ENCODE peak calls at places on chromosome 16, in nine cellular contexts. H is Peyer's patch, G is ovary, V is A549, Z is spleen, X is uterus, N is stomach, R is prostate gland, P is IMR-90. E is an unnamed sample. For H3K9me3, the result is how much of the 10 kb centered on the place peaks cover.

GRCh38 chr16:19119564-19119963 is 5.8 kb downstream of the ITPRIPL2 start:
- DNase-seq in H (no peak), G (no peak), V (no peak), Z (no peak), X (peak), N (no peak), R (no peak), P (peak), E (no peak)

GRCh38 chr16:66858740-66859396 is 14.7 kb downstream of the CA7 start:
- DNase-seq in H (no peak), G (no peak), V (peak), Z (peak), X (no peak), N (peak), R (no peak), P (peak), E (no peak)

GRCh38 chr16:49562228-49562627 is 188.6 kb downstream of the C16orf78 start:
- DNase-seq in H (no peak), G (no peak), V (no peak), Z (peak), X (no peak), N (no peak), R (no peak), P (no peak), E (no peak)

GRCh38 chr16:50282010-50282538 is 15.7 kb downstream of the ADCY7 start:
- DNase-seq in H (peak), G (no peak), V (no peak), Z (peak), X (no peak), N (peak), R (peak), P (no peak), E (peak)

GRCh38 chr16:70370924-70371323 is 24.2 kb downstream of the DDX19A start:
- DNase-seq in H (no peak), G (no peak), V (no peak), Z (no peak), X (no peak), N (no peak), R (no peak), P (no peak), E (no peak)

GRCh38 chr16:81583893-81584705 is 139.5 kb downstream of the CMIP start:
- DNase-seq in H (no peak), G (no peak), V (peak), Z (no peak), X (no peak), N (peak), R (no peak), P (peak), E (no peak)

GRCh38 chr16:14263011-14263410 is 191.9 kb downstream of the MRTFB start:
- DNase-seq in H (no peak), G (no peak), V (no peak), Z (no peak), X (no peak), N (no peak), R (no peak), P (no peak), E (no peak)

GRCh38 chr16:46982335-46982734 is 8.9 kb upstream of the DNAJA2 start:
- DNase-seq in H (no peak), G (no peak), V (no peak), Z (no peak), X (no peak), N (no peak), R (no peak), P (no peak), E (no peak)

GRCh38 chr16:89764711-89765201 is 43.4 kb downstream of the ZNF276 start:
- DNase-seq in H (peak), G (no peak), V (no peak), Z (peak), X (no peak), N (peak), R (no peak), P (no peak), E (peak)

GRCh38 chr16:87534030-87534653 is 41.3 kb upstream of the ZCCHC14 start:
- DNase-seq in H (no peak), G (no peak), V (no peak), Z (no peak), X (no peak), N (no peak), R (no peak), P (peak), E (no peak)

GRCh38 chr16:28903344-28904042 is 21.5 kb downstream of the RABEP2 start:
- DNase-seq in H (no peak), G (no peak), V (no peak), Z (no peak), X (no peak), N (no peak), R (no peak), P (no peak), E (no peak)

GRCh38 chr16:70691223-70692129 is 5.6 kb upstream of the MTSS2 start:
- DNase-seq in H (peak), G (peak), V (no peak), Z (no peak), X (peak), N (peak), R (no peak), P (peak), E (no peak)

GRCh38 chr16:89602273-89602951 is 11.0 kb upstream of the DPEP1 start:
- DNase-seq in H (peak), G (no peak), V (peak), Z (no peak), X (peak), N (no peak), R (no peak), P (peak), E (peak)

GRCh38 chr16:20897253-20897896 is 2.8 kb downstream of the DCUN1D3 start:
- DNase-seq in H (no peak), G (no peak), V (no peak), Z (no peak), X (no peak), N (no peak), R (no peak), P (peak), E (no peak)

GRCh38 chr16:14356064-14356463 is 274.0 kb downstream of the PARN start:
- DNase-seq in H (no peak), G (no peak), V (no peak), Z (no peak), X (no peak), N (no peak), R (no peak), P (no peak), E (no peak)

GRCh38 chr16:55037051-55037450 is 106.4 kb downstream of the IRX5 start:
- DNase-seq in H (no peak), G (no peak), V (no peak), Z (no peak), X (no peak), N (no peak), R (no peak), P (no peak), E (no peak)

DNA sequence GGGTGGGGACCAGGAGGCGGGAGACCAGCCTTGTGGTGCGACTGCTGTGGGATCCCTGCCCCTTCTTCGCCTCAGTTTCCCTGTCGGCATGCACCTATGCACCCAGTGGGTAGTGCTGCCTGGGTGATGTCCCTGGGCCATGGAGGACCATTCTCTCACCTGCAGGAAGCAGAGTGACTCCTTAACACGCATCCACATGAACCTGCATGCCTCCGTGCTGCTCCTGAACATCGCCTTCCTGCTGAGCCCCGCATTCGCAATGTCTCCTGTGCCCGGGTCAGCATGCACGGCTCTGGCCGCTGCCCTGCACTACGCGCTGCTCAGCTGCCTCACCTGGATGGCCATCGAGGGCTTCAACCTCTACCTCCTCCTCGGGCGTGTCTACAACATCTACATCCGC is 25.2 kb downstream of the ADGRG5 start:
- DNase-seq in H (peak), G (no peak), V (no peak), Z (no peak), X (no peak), N (no peak), R (no peak), P (no peak), E (no peak)
- TF ChIP-seq POLR2A in H (no peak), G (no peak), V (no peak), Z (no peak), X (no peak), N (no peak), R (no peak), P (no peak), E (no peak)

GRCh38 chr16:4813251-4814003 is 11.0 kb upstream of the ROGDI start:
- DNase-seq in H (no peak), G (no peak), V (no peak), Z (no peak), X (no peak), N (no peak), R (no peak), P (no peak), E (no peak)
- H3K9me3 ChIP-seq in H (under half), G (under half), V (under half), Z (under half), X (under half), N (under half), R (under half), P (under half), E (under half)

DNA sequence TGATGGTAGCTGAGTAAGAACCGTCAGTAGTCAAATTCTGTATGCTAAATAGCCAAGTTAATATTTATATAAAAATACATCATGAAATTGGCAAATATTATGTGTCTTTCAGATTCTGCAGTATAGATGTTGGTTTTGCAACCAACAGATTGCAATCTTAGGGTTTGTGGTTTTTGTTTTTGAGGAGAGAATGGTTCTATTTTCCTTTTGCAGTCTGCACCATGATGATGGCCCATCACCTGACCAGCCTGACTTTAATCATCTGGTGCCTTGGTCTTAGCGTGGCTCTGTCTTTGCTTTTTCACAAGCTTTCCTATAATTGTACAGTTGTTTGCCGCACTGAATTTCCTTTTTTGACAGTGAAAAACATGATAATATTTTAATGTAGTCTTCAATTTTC is 50.7 kb downstream of the NUP93 start:
- DNase-seq in H (no peak), G (no peak), V (no peak), Z (no peak), X (no peak), N (no peak), R (no peak), P (no peak), E (no peak)
- TF ChIP-seq POLR2A in H (no peak), G (no peak), V (no peak), Z (no peak), X (no peak), N (no peak), R (no peak), P (no peak), E (no peak)

DNA sequence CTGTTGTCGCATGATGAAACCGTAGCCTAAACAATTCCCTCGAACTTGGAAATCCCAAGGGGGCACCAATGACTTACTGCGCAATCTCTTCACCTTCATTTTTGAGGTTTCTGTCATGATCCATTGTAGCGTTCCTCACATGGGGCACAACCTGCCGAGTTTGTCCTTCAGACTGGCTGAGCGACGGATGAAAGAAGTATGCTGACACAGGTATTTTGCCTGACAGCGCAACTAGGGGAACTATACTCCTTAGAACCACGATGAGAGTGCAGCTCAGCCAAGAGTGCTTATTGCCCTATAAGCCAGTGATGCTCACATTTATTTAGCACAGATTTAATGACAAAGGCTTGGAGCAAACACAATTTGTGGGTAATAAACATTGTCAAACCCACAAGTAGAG is 106.3 kb upstream of the ZNF267 start:
- DNase-seq in H (no peak), G (no peak), V (no peak), Z (no peak), X (no peak), N (no peak), R (no peak), P (no peak), E (no peak)
- H3K9me3 ChIP-seq in H (under half), G (under half), V (half or more), Z (half or more), X (under half), N (half or more), R (under half), P (half or more), E (under half)

DNA sequence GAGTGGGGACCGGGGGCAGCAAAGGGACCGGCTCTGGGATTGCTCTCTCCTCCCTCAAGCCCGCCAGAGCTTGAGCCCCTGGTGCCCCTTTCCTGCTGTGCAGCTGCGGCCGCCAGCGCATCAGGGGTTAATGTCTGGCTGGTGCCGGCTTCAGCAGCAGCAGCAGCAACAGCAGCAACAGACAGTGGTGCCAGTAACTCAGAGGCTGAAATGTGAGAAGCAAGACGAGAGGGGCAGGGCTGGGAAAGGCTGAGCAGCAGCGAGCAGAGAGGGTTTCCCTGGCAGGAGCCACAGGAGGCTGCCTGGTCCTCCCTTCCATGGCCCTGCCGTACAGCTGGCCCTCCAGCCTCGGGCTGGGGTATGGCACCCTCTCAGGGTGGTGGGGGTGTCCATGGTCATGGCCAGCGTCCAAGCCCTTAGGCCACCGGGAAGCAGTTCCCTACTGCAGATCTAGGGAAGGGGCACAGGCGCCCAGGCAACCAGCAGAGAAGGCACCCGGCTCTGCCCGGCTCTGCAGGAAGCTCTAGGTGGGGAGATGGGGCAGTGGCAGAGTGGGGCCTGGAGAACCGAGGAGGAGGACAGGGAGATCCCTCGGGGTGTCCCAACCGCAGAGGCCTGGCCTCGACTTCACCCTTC is 21.1 kb upstream of the TFAP4 start:
- DNase-seq in H (no peak), G (peak), V (peak), Z (no peak), X (peak), N (peak), R (peak), P (peak), E (peak)
- TF ChIP-seq POLR2A in H (no peak), G (no peak), V (no peak), Z (no peak), X (no peak), N (no peak), R (no peak), P (no peak), E (no peak)

GRCh38 chr16:3295209-3295608 is 10.0 kb downstream of the TIGD7 start:
- DNase-seq in H (no peak), G (no peak), V (no peak), Z (no peak), X (no peak), N (no peak), R (no peak), P (no peak), E (no peak)
- H3K9me3 ChIP-seq in H (under half), G (under half), V (half or more), Z (half or more), X (under half), N (half or more), R (under half), P (half or more), E (under half)